ENCODE peak calls at places on chromosomes 4 and X, in ten cellular contexts. M is neuronal stem cell; K is esophagus squamous epithelium; A is ovary; D is cardiac muscle cell; L is uterus; J is pancreas; R is aorta; U is CD8-positive, alpha-beta memory T cell; I is spleen. Y is an unnamed sample. For H3K27me3, the result is how much of the 10 kb centered on the place peaks cover.

GRCh38 chr4:89161841-89162240 is 50.5 kb downstream of the TIGD2 start:
- DNase-seq in K (no peak), M (no peak), U (no peak), A (no peak), J (no peak), I (no peak), L (no peak), D (no peak), R (no peak), Y (no peak)

GRCh38 chr4:101049549-101050001 is 297.8 kb downstream of the PPP3CA start:
- DNase-seq in D (peak), L (no peak), R (no peak), J (no peak), M (no peak), I (no peak), U (no peak), A (no peak), K (no peak), Y (no peak)

GRCh38 chrX:10098235-10098819 is 58.4 kb upstream of the CLCN4 start:
- DNase-seq in M (no peak), L (no peak), J (no peak), R (no peak), D (no peak), K (no peak), A (no peak), U (peak), I (no peak), Y (no peak)

GRCh38 chrX:55738969-55739368 is 21.4 kb downstream of the RRAGB start:
- DNase-seq in D (no peak), I (no peak), U (no peak), M (no peak), R (no peak), A (no peak), J (no peak), K (no peak), L (no peak), Y (no peak)

GRCh38 chrX:68998716-68999115 is 166.5 kb downstream of the PJA1 start:
- DNase-seq in U (no peak), K (no peak), J (no peak), L (no peak), I (no peak), M (no peak), R (no peak), D (no peak), A (no peak), Y (no peak)

GRCh38 chr4:111274486-111274885 is 651.6 kb upstream of the PITX2 start:
- DNase-seq in K (no peak), R (no peak), J (no peak), A (no peak), M (no peak), L (no peak), U (no peak), D (no peak), I (no peak), Y (no peak)

GRCh38 chr4:151669990-151670389 is 90.8 kb downstream of the GATB start:
- DNase-seq in I (no peak), A (no peak), D (no peak), R (no peak), K (no peak), M (no peak), L (no peak), U (no peak), J (no peak), Y (no peak)

GRCh38 chrX:27995611-27996010 is 14.4 kb upstream of the DCAF8L1 start:
- DNase-seq in D (no peak), R (no peak), U (no peak), I (no peak), J (no peak), L (no peak), M (no peak), A (no peak), K (no peak), Y (no peak)

GRCh38 chr4:102500371-102501175 is 586 bp upstream of the NFKB1 start:
- DNase-seq in A (peak), U (peak), I (peak), M (peak), D (peak), J (peak), R (peak), L (peak), K (no peak), Y (peak)

GRCh38 chr4:173169428-173170209 is 1.0 kb downstream of the GALNT7 start:
- DNase-seq in U (peak), J (peak), D (peak), M (peak), I (peak), A (peak), K (no peak), L (peak), R (peak), Y (no peak)

GRCh38 chr4:71944956-71945355 is 86.8 kb upstream of the NPFFR2 start:
- DNase-seq in D (no peak), U (no peak), R (no peak), J (no peak), M (no peak), L (no peak), I (no peak), A (no peak), K (no peak), Y (peak)

GRCh38 chrX:96373047-96373355 is 311.6 kb upstream of the DIAPH2 start:
- DNase-seq in K (no peak), D (no peak), U (no peak), J (no peak), M (no peak), L (no peak), I (no peak), R (no peak), A (no peak), Y (no peak)

GRCh38 chrX:10016516-10017132 is 49.5 kb downstream of the CLDN34 start:
- DNase-seq in U (no peak), I (no peak), L (no peak), J (no peak), A (no peak), D (peak), R (no peak), K (no peak), M (no peak), Y (no peak)

GRCh38 chr4:87050596-87050995 is 115.8 kb downstream of the AFF1 start:
- DNase-seq in K (no peak), M (no peak), I (no peak), D (no peak), L (no peak), R (peak), J (no peak), U (no peak), A (no peak), Y (no peak)

GRCh38 chrX:9829308-9830267 is 43.4 kb downstream of the SHROOM2 start:
- DNase-seq in K (no peak), U (no peak), R (no peak), D (no peak), A (no peak), J (no peak), I (no peak), L (no peak), M (no peak), Y (peak)

GRCh38 chr4:74631338-74631737 is 163.0 kb downstream of the BTC start:
- DNase-seq in L (no peak), I (no peak), K (no peak), A (no peak), M (no peak), R (no peak), U (no peak), J (no peak), D (no peak), Y (peak)

GRCh38 chr4:72631296-72631695 is 62.3 kb upstream of the ADAMTS3 start:
- DNase-seq in R (peak), J (no peak), K (no peak), L (peak), U (no peak), I (no peak), D (no peak), A (peak), M (no peak), Y (peak)

DNA sequence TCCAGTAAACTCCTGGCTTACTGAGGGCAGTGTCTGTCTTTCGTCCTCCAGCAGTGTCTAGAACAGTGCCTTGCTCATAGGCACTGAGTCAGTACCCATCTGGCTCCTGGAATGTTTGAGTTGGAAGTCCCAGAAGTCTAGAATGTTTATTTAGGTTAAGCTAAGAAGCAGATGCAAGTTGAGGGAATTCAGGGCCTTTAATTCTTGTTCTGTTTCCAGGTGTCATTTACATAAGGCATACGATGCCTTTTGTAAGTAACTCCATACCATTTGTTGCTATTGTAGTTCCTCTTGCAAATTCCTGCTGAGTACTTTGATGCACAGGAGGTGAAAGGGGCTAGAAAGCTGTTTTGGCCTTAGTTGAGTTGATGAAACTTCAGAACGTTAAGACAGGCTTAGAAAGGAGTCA is 22.2 kb downstream of the ARHGAP10 start:
- DNase-seq in D (no peak), J (no peak), U (no peak), R (no peak), M (no peak), K (no peak), L (no peak), I (no peak), A (no peak), Y (peak)
- H3K27ac ChIP-seq in D (no peak), J (no peak), U (no peak), R (peak), M (no peak), K (peak), L (no peak), I (no peak), A (peak), Y (peak)

GRCh38 chr4:146349306-146349705 is 135.0 kb downstream of the REELD1 start:
- DNase-seq in A (no peak), D (no peak), M (no peak), K (no peak), U (no peak), J (no peak), I (no peak), L (no peak), R (no peak), Y (no peak)
- H3K4me3 ChIP-seq in A (no peak), D (no peak), M (no peak), K (peak), U (no peak), J (no peak), I (no peak), L (no peak), R (no peak), Y (no peak)

DNA sequence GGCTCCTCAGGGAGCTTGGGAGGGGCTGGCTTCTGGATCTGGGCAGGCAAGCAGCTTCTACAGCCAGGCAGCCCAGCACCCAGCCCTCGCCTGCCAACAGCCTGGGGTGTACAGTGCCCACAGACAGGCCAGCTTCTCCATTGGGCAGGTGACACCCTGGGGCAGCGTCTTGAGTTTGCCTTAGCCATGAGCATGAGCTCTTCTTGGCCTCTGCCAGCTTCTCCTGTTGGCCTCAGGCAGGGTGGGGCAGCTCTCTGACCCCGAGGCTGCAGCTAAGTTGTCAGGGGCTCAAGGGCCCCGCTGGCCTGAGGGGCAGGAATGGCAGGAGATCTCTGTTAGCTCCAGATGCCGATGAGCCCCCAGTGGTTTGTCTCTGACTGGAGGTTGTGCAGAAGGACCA is 7.8 kb upstream of the CNGA2 start:
- DNase-seq in M (no peak), R (peak), D (no peak), J (peak), K (no peak), A (no peak), L (no peak), U (no peak), I (no peak), Y (no peak)
- H3K27me3 ChIP-seq in M (under half), R (under half), D (under half), J (under half), K (under half), A (under half), L (under half), U (under half), I (under half), Y (under half)

DNA sequence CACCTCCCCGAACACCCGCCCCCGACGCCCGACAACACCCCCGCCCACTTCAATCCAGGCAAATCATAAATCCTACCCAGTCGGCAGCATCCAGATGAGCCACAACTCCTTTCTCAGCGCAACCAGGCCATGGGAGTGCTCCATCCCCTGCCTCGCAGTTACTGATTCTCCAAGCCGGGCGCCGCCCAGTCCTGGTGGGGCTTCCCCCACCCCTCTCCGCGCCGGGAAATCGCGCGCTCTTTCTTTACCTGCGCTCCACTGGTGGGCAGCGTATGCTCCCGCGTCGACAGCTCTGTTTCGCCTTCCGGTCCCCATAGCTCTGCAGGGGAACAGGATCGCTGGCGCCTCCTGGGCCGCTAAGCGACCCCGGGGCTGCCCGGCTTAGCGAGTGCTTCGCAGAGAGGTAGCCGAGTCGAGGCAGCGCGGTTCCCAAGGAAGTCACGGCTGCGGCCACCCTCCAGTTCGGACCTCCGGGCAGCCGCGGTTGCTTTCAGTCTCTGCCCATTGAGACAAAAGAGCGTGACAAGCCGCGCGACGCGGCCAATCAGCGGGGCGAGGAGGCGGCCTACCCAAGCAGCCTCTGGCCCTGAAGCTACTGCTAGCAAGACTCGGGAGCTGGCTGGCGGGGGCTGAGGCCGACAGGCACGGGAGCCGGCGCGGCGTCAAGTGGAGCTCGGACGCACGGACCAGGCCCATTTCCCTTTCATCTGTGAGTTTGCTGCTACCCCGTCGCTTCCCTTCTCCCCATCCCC is 43.7 kb upstream of the TMSB15B start:
- DNase-seq in I (peak), L (peak), D (peak), J (peak), K (no peak), R (peak), M (peak), U (peak), A (peak), Y (peak)
- H3K27ac ChIP-seq in I (peak), L (peak), D (peak), J (no peak), K (peak), R (peak), M (peak), U (peak), A (peak), Y (peak)

GRCh38 chrX:100409316-100410082 is 574 bp downstream of the PCDH19 start:
- DNase-seq in K (no peak), U (no peak), A (peak), R (peak), L (no peak), M (no peak), J (no peak), D (no peak), I (no peak), Y (no peak)
- H3K4me3 ChIP-seq in K (peak), U (no peak), A (peak), R (peak), L (peak), M (peak), J (peak), D (peak), I (peak), Y (peak)

GRCh38 chr4:179353791-179354190 is 1911.6 kb upstream of the AGA start:
- DNase-seq in J (no peak), L (no peak), M (no peak), U (no peak), R (no peak), A (no peak), K (no peak), D (no peak), I (no peak), Y (no peak)
- H3K27me3 ChIP-seq in J (under half), L (under half), M (under half), U (under half), R (under half), A (under half), K (under half), D (under half), I (under half), Y (under half)

GRCh38 chr4:3200423-3201090 is 48.4 kb upstream of the MSANTD1 start:
- DNase-seq in U (no peak), L (no peak), M (no peak), J (no peak), A (no peak), D (no peak), K (no peak), I (no peak), R (peak), Y (no peak)
- H3K27ac ChIP-seq in U (no peak), L (no peak), M (no peak), J (no peak), A (no peak), D (no peak), K (peak), I (no peak), R (no peak), Y (no peak)

GRCh38 chr4:153154010-153154975 is 50.0 kb upstream of the TRIM2 start:
- DNase-seq in U (no peak), I (no peak), R (no peak), K (no peak), L (no peak), D (peak), A (no peak), M (no peak), J (no peak), Y (peak)
- H3K4me3 ChIP-seq in U (peak), I (peak), R (peak), K (peak), L (peak), D (peak), A (peak), M (peak), J (peak), Y (peak)

Y was measured in brain microvascular endothelial cell.